ENCODE peak calls at places on chromosomes 3 and 15, in nine cellular contexts. Q, S, E, R, D, C, G, N and F are unnamed samples.

GRCh38 chr15:39357478-39358268 is 223.2 kb upstream of the THBS1 start:
- DNase-seq in E (no peak), D (no peak), N (no peak), Q (no peak), R (no peak), S (no peak), C (no peak), G (no peak), F (no peak)

GRCh38 chr3:179743913-179744312 is 91.1 kb downstream of the USP13 start:
- DNase-seq in C (no peak), E (no peak), G (no peak), D (peak; percentile 24), S (no peak), N (no peak), R (no peak), Q (no peak), F (no peak)

GRCh38 chr15:36210426-36210825 is 369.0 kb upstream of the CDIN1 start:
- DNase-seq in D (no peak), N (no peak), Q (no peak), S (no peak), C (no peak), E (no peak), G (no peak), R (no peak), F (no peak)

GRCh38 chr3:15628967-15629366 is 27.4 kb downstream of the BTD start:
- DNase-seq in N (no peak), C (no peak), G (no peak), R (no peak), E (no peak), Q (no peak), S (no peak), D (no peak), F (no peak)

GRCh38 chr3:94317054-94317453 is 254.2 kb downstream of the NSUN3 start:
- DNase-seq in S (no peak), E (no peak), Q (no peak), N (no peak), C (no peak), R (no peak), D (no peak), G (peak; percentile 3), F (no peak)

GRCh38 chr15:41809526-41810220 is 18.2 kb upstream of the JMJD7 start:
- DNase-seq in C (no peak), E (no peak), S (no peak), D (no peak), R (no peak), G (no peak), N (no peak), Q (no peak), F (no peak)

GRCh38 chr3:125057186-125057850 is 1.5 kb upstream of the HEG1 start:
- DNase-seq in R (no peak), E (no peak), D (peak; percentile 73), N (no peak), C (peak; percentile 78), Q (no peak), G (no peak), S (no peak), F (peak; percentile 65)

GRCh38 chr3:134665243-134665642 is 14.4 kb upstream of the KY start:
- DNase-seq in Q (no peak), R (no peak), S (no peak), C (no peak), G (no peak), N (no peak), D (no peak), E (no peak), F (no peak)

GRCh38 chr3:139937674-139938279 is 2.8 kb downstream of the CLSTN2 start:
- DNase-seq in R (no peak), C (peak; percentile 59), S (peak; percentile 50), E (no peak), N (no peak), G (no peak), Q (peak; percentile 33), D (peak; percentile 76), F (peak; percentile 47)

GRCh38 chr3:38133557-38134405 is 3.1 kb downstream of the ACAA1 start:
- DNase-seq in C (no peak), R (no peak), G (no peak), E (no peak), D (no peak), Q (no peak), S (no peak), N (no peak), F (no peak)

GRCh38 chr3:62151591-62151990 is 221.8 kb downstream of the FEZF2 start:
- DNase-seq in E (no peak), Q (no peak), S (no peak), D (no peak), C (no peak), N (no peak), R (no peak), G (no peak), F (no peak)

GRCh38 chr3:95341314-95341713 is 1278.5 kb downstream of the NSUN3 start:
- DNase-seq in C (no peak), R (no peak), N (no peak), G (no peak), S (no peak), D (no peak), Q (no peak), E (no peak), F (no peak)